ENCODE peak calls at places on chromosomes 4 and X, in nine cellular contexts. D, X, L, O, E, T, P, R and Q are unnamed samples.

GRCh38 chrX:146238173-146238572 is 420.5 kb downstream of the SLITRK2 start:
- DNase-seq in D (no peak), X (no peak), L (no peak), O (no peak), E (no peak), T (no peak), P (no peak), R (no peak), Q (no peak)

GRCh38 chr4:182648766-182649165 is 268.4 kb downstream of the DCTD start:
- DNase-seq in D (no peak), X (no peak), L (no peak), O (no peak), E (no peak), T (no peak), P (no peak), R (no peak), Q (no peak)

GRCh38 chrX:150361070-150361776 is 1.9 kb upstream of the MAMLD1 start:
- DNase-seq in D (no peak), X (peak; percentile 52), L (no peak), O (no peak), E (peak; percentile 20), T (peak; percentile 27), P (no peak), R (no peak), Q (no peak)

GRCh38 chrX:22589845-22590244 is 317.1 kb downstream of the CBLL2 start:
- DNase-seq in D (no peak), X (no peak), L (no peak), O (no peak), E (no peak), T (no peak), P (no peak), R (no peak), Q (no peak)

GRCh38 chr4:36042122-36042970 is 202.0 kb downstream of the ARAP2 start:
- DNase-seq in D (no peak), X (no peak), L (no peak), O (no peak), E (no peak), T (no peak), P (no peak), R (no peak), Q (no peak)

GRCh38 chr4:182188622-182189021 is 54.6 kb upstream of the TENM3 start:
- DNase-seq in D (no peak), X (no peak), L (no peak), O (peak; percentile 52), E (peak; percentile 60), T (no peak), P (no peak), R (no peak), Q (no peak)

GRCh38 chr4:168521736-168522135 is 24.9 kb downstream of the PALLD start:
- DNase-seq in D (no peak), X (no peak), L (no peak), O (no peak), E (no peak), T (no peak), P (no peak), R (no peak), Q (no peak)

GRCh38 chrX:23989689-23990088 is 37.3 kb downstream of the KLHL15 start:
- DNase-seq in D (no peak), X (no peak), L (no peak), O (no peak), E (no peak), T (no peak), P (no peak), R (no peak), Q (no peak)

GRCh38 chr4:21826071-21826470 is 122.5 kb downstream of the KCNIP4 start:
- DNase-seq in D (no peak), X (no peak), L (no peak), O (no peak), E (no peak), T (no peak), P (no peak), R (no peak), Q (no peak)

GRCh38 chr4:74794341-74794801 is at the start of gene BTC:
- DNase-seq in D (peak; percentile 43), X (peak; percentile 21), L (peak; percentile 84), O (no peak), E (peak; percentile 59), T (peak; percentile 33), P (no peak), R (peak; percentile 84), Q (peak; percentile 45)
- TF ChIP-seq CTCF in D (peak; percentile 62), X (no peak), L (peak; percentile 42), O (no peak), E (peak; percentile 60), T (no peak), P (peak; percentile 36), R (peak; percentile 63), Q (no peak)

GRCh38 chrX:136896121-136896914 is 15.8 kb upstream of the RBMX start:
- DNase-seq in D (no peak), X (no peak), L (no peak), O (no peak), E (no peak), T (no peak), P (no peak), R (no peak), Q (no peak)

DNA sequence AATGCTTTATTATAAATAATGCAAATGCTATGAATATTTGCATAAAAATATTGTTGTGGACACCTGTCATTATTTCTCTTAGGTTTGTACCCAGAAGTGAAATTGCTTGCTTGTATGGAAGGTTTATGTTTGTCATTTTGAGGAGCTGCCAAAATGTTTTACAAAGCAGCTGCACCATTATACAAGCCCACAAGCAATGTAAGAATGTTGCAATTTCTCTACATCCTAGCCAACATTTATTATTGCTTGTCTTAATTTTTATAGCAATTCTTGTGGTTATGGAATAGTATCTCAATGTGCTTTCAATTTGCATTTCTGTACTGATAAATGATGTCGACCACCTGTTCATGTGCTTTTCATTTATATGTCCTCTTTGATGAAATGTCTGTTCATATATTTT is 18.7 kb upstream of the RBMX start:
- DNase-seq in D (no peak), X (no peak), L (no peak), O (no peak), E (no peak), T (no peak), P (no peak), R (no peak), Q (no peak)
- TF ChIP-seq CTCF in D (no peak), X (no peak), L (no peak), O (no peak), E (no peak), T (no peak), P (no peak), R (no peak), Q (no peak)

GRCh38 chr4:159045321-159045720 is 57.6 kb upstream of the RAPGEF2 start:
- DNase-seq in D (no peak), X (no peak), L (no peak), O (no peak), E (no peak), T (no peak), P (no peak), R (peak; percentile 23), Q (no peak)
- TF ChIP-seq CTCF in D (no peak), X (no peak), L (no peak), O (no peak), E (no peak), T (no peak), P (no peak), R (no peak), Q (no peak)

DNA sequence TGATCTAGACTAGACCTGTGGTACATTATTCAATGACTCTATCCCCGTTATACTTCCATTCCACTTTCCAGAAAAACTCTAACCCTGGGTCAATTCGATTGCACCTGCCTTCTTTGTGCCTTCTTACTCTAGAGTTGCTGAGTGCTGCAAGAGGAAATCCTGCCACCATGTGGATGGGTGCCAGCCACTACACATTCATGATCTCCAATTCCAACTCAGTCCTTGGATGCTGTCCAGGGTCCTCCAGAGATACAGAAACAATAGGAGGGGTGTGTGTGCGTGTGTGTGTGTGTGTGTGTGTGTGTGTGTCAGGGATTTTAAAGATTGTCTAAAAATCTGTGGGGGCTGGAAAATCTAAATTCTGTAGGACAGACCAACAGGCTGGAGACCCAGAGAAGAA is 42.9 kb upstream of the INTS6L start:
- DNase-seq in D (peak; percentile 29), X (peak; percentile 21), L (peak; percentile 44), O (peak; percentile 50), E (peak; percentile 77), T (peak; percentile 26), P (peak; percentile 57), R (peak; percentile 57), Q (no peak)
- TF ChIP-seq CTCF in D (peak; percentile 53), X (no peak), L (no peak), O (no peak), E (peak; percentile 71), T (no peak), P (peak; percentile 51), R (peak; percentile 58), Q (no peak)

GRCh38 chr4:79466621-79467020 is 58.6 kb upstream of the GK2 start:
- DNase-seq in D (no peak), X (no peak), L (no peak), O (no peak), E (no peak), T (no peak), P (no peak), R (no peak), Q (no peak)
- TF ChIP-seq CTCF in D (no peak), X (no peak), L (no peak), O (no peak), E (no peak), T (no peak), P (no peak), R (no peak), Q (no peak)

GRCh38 chr4:23970193-23970850 is 80.5 kb upstream of the PPARGC1A start:
- DNase-seq in D (no peak), X (no peak), L (no peak), O (peak; percentile 52), E (no peak), T (no peak), P (no peak), R (peak; percentile 75), Q (no peak)

GRCh38 chr4:23967281-23967680 is 77.4 kb upstream of the PPARGC1A start:
- DNase-seq in D (no peak), X (no peak), L (no peak), O (no peak), E (no peak), T (no peak), P (no peak), R (no peak), Q (no peak)

GRCh38 chr4:23962462-23962861 is 72.6 kb upstream of the PPARGC1A start:
- DNase-seq in D (no peak), X (no peak), L (no peak), O (no peak), E (no peak), T (no peak), P (no peak), R (no peak), Q (no peak)

GRCh38 chr4:23969635-23970034 is 79.8 kb upstream of the PPARGC1A start:
- DNase-seq in D (no peak), X (no peak), L (no peak), O (no peak), E (no peak), T (no peak), P (no peak), R (no peak), Q (no peak)

DNA sequence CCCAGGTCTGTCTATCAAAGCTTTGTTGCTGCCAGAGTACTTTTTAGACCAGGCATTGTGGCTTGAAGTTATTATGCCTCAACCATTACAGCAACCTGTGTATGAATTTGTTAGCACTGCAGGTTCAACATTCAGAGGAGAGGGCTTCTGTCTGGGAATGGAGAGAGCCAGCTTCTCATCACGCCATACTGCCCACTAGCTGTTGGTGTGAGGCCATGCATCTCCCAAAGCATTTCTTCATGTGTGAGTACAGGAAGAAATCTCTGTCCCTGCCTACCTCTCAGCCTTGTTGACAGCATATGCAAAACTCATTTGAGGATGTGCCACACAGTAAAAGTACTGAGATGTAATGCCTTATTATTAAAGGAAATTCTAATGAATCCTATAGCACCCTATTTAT is 76.9 kb upstream of the PPARGC1A start:
- DNase-seq in D (no peak), X (no peak), L (no peak), O (no peak), E (peak; percentile 21), T (no peak), P (no peak), R (no peak), Q (no peak)
- TF ChIP-seq CTCF in D (no peak), X (no peak), L (peak; percentile 24), O (peak; percentile 29), E (peak; percentile 48), T (no peak), P (peak; percentile 34), R (peak; percentile 18), Q (no peak)